ENCODE peak calls at places on chromosomes 1 and 21, in four cellular contexts. J is CD8-positive, alpha-beta T cell; V is NAMALWA; H is Kasumi-1. Z is an unnamed sample.

GRCh38 chr21:45356653-45357435 is 48.1 kb upstream of the COL18A1 start:
- DNase-seq in J (no peak), V (no peak), H (no peak), Z (no peak)

GRCh38 chr1:203823306-203823705 is 27.9 kb downstream of the ZBED6 start:
- DNase-seq in J (no peak), V (no peak), H (no peak), Z (no peak)

GRCh38 chr21:31607791-31608190 is 51.7 kb upstream of the SOD1 start:
- DNase-seq in J (no peak), V (no peak), H (no peak), Z (no peak)

GRCh38 chr1:178361847-178362246 is 134.9 kb downstream of the CLEC20A start:
- DNase-seq in J (no peak), V (peak; percentile 29), H (no peak), Z (no peak)

GRCh38 chr1:58732087-58732486 is 32.2 kb upstream of the MYSM1 start:
- DNase-seq in J (no peak), V (no peak), H (no peak), Z (no peak)

GRCh38 chr1:248421384-248421783 is 18.5 kb downstream of the OR2T1 start:
- DNase-seq in J (no peak), V (peak; percentile 9), H (no peak), Z (no peak)

GRCh38 chr1:238458924-238459323 is 568.2 kb upstream of the ZP4 start:
- DNase-seq in J (no peak), V (no peak), H (no peak), Z (no peak)

GRCh38 chr1:237890416-237890815 is 306 bp downstream of the ZP4 start:
- DNase-seq in J (no peak), V (no peak), H (no peak), Z (no peak)

GRCh38 chr1:116331523-116331922 is 41.5 kb upstream of the ATP1A1 start:
- DNase-seq in J (no peak), V (no peak), H (no peak), Z (no peak)

GRCh38 chr1:153348511-153349362 is at the start of gene PGLYRP4:
- DNase-seq in J (no peak), V (no peak), H (no peak), Z (no peak)

GRCh38 chr1:46755121-46755520 is 36.2 kb upstream of the EFCAB14 start:
- DNase-seq in J (no peak), V (no peak), H (no peak), Z (no peak)

GRCh38 chr1:190098756-190099155 is 378.9 kb downstream of the BRINP3 start:
- DNase-seq in J (no peak), V (no peak), H (no peak), Z (no peak)

GRCh38 chr1:100354971-100355394 is 2.7 kb downstream of the CDC14A start:
- DNase-seq in J (no peak), V (no peak), H (peak; percentile 6), Z (no peak)

GRCh38 chr1:59680044-59680443 is 134.7 kb upstream of the HOOK1 start:
- DNase-seq in J (no peak), V (no peak), H (no peak), Z (no peak)

GRCh38 chr1:119451158-119451557 is 36.2 kb downstream of the HSD3B2 start:
- DNase-seq in J (no peak), V (no peak), H (no peak), Z (no peak)

GRCh38 chr1:89888480-89889335 is 67.9 kb downstream of the LRRC8D start:
- DNase-seq in J (no peak), V (no peak), H (no peak), Z (no peak)

GRCh38 chr1:88462481-88463261 is 221.4 kb upstream of the PKN2 start:
- DNase-seq in J (no peak), V (no peak), H (no peak), Z (no peak)

GRCh38 chr1:155175927-155176371 is 2.3 kb downstream of the TRIM46 start:
- DNase-seq in J (no peak), V (peak; percentile 70), H (peak; percentile 46), Z (no peak)

GRCh38 chr1:65467536-65467935 is 47.1 kb downstream of the LEPR start:
- DNase-seq in J (no peak), V (no peak), H (no peak), Z (no peak)

GRCh38 chr1:51283977-51284376 is 46.4 kb downstream of the TTC39A start:
- DNase-seq in J (no peak), V (no peak), H (no peak), Z (no peak)

GRCh38 chr21:15066231-15066577 is 1.4 kb upstream of the NRIP1 start:
- DNase-seq in J (no peak), V (no peak), H (no peak), Z (no peak)

GRCh38 chr1:155976913-155977606 is 1.3 kb downstream of the ARHGEF2 start:
- DNase-seq in J (no peak), V (peak; percentile 53), H (no peak), Z (no peak)

GRCh38 chr1:60899464-60899863 is 182.9 kb upstream of the NFIA start:
- DNase-seq in J (no peak), V (no peak), H (no peak), Z (no peak)

GRCh38 chr1:50108497-50109073 is at the start of gene ELAVL4:
- DNase-seq in J (no peak), V (peak; percentile 33), H (no peak), Z (no peak)

GRCh38 chr1:154417338-154417608 is 12.1 kb downstream of the IL6R start:
- DNase-seq in J (no peak), V (no peak), H (no peak), Z (no peak)

GRCh38 chr1:108199231-108199657 is 899 bp downstream of the SLC25A24 start:
- DNase-seq in J (no peak), V (no peak), H (peak; percentile 56), Z (no peak)

GRCh38 chr1:186175588-186175987 is 199.5 kb downstream of the TPR start:
- DNase-seq in J (no peak), V (no peak), H (no peak), Z (no peak)

GRCh38 chr1:206464456-206464964 is 5.8 kb upstream of the IKBKE start:
- DNase-seq in J (no peak), V (no peak), H (no peak), Z (peak; percentile 23)

GRCh38 chr1:108504447-108504846 is 54.3 kb downstream of the NBPF6 start:
- DNase-seq in J (no peak), V (no peak), H (no peak), Z (no peak)

GRCh38 chr1:26697978-26698849 is 2.4 kb downstream of the ARID1A start:
- DNase-seq in J (no peak), V (peak; percentile 84), H (peak; percentile 93), Z (peak; percentile 55)

GRCh38 chr21:14850394-14850793 is 214.4 kb downstream of the NRIP1 start:
- DNase-seq in J (no peak), V (no peak), H (no peak), Z (no peak)

GRCh38 chr1:152109998-152110294 is 5.3 kb downstream of the TCHH start:
- DNase-seq in J (no peak), V (no peak), H (no peak), Z (no peak)

GRCh38 chr1:230068952-230069684 is 2.1 kb downstream of the GALNT2 start:
- DNase-seq in J (no peak), V (peak; percentile 63), H (peak; percentile 49), Z (no peak)

GRCh38 chr21:45582128-45582527 is 39.9 kb upstream of the SLC19A1 start:
- DNase-seq in J (no peak), V (no peak), H (no peak), Z (no peak)

GRCh38 chr21:33300701-33301631 is 23.8 kb upstream of the IFNAR1 start:
- DNase-seq in J (no peak), V (peak; percentile 54), H (peak; percentile 91), Z (peak; percentile 54)

GRCh38 chr1:155277896-155278688 is 829 bp downstream of the HCN3 start:
- DNase-seq in J (peak; percentile 53), V (peak; percentile 86), H (peak; percentile 51), Z (no peak)

Z was measured in GDM1.